ENCODE peak calls at places on chromosomes 7 and 10, in eight cellular contexts. Q is esophagus squamous epithelium; D is aorta; Z is suprapubic skin; H is upper lobe of left lung; P is small intestine; I is H9; L is CD8-positive, alpha-beta T cell. Y is an unnamed sample. For H3K9me3, the result is how much of the 10 kb centered on the place peaks cover.

GRCh38 chr10:22341190-22341935 is 3.9 kb upstream of the SPAG6 start:
- DNase-seq in Q (no peak), D (no peak), Z (peak), H (no peak), P (no peak), I (peak), L (no peak), Y (no peak)

GRCh38 chr10:122253605-122254004 is 17.5 kb upstream of the BTBD16 start:
- DNase-seq in Q (no peak), D (no peak), Z (no peak), H (no peak), P (no peak), I (no peak), L (no peak), Y (no peak)

GRCh38 chr7:81002471-81002870 is 83.6 kb upstream of the SEMA3C start:
- DNase-seq in Q (no peak), D (no peak), Z (no peak), H (no peak), P (no peak), I (no peak), L (no peak), Y (no peak)

GRCh38 chr10:112335866-112336265 is 38.0 kb upstream of the ACSL5 start:
- DNase-seq in Q (no peak), D (no peak), Z (no peak), H (no peak), P (peak), I (no peak), L (no peak), Y (no peak)

GRCh38 chr7:148714498-148714897 is 15.8 kb downstream of the CUL1 start:
- DNase-seq in Q (no peak), D (no peak), Z (no peak), H (no peak), P (no peak), I (no peak), L (no peak), Y (no peak)

GRCh38 chr10:58436071-58436470 is 50.9 kb downstream of the TFAM start:
- DNase-seq in Q (no peak), D (no peak), Z (no peak), H (no peak), P (peak), I (no peak), L (no peak), Y (no peak)

GRCh38 chr7:1287629-1288225 is 55.1 kb downstream of the UNCX start:
- DNase-seq in Q (no peak), D (peak), Z (no peak), H (peak), P (no peak), I (no peak), L (no peak), Y (no peak)

GRCh38 chr10:13719411-13719810 is 132.6 kb downstream of the PRPF18 start:
- DNase-seq in Q (no peak), D (no peak), Z (no peak), H (no peak), P (no peak), I (no peak), L (no peak), Y (no peak)

GRCh38 chr10:13877154-13877909 is 290.6 kb downstream of the PRPF18 start:
- DNase-seq in Q (no peak), D (peak), Z (peak), H (no peak), P (no peak), I (no peak), L (no peak), Y (no peak)

GRCh38 chr10:71920540-71921318 is 43.5 kb upstream of the CHST3 start:
- DNase-seq in Q (no peak), D (no peak), Z (no peak), H (no peak), P (peak), I (no peak), L (no peak), Y (no peak)

GRCh38 chr7:27295236-27295635 is 52.6 kb downstream of the EVX1 start:
- DNase-seq in Q (no peak), D (no peak), Z (no peak), H (no peak), P (no peak), I (no peak), L (no peak), Y (no peak)

GRCh38 chr7:82675396-82675795 is 231.8 kb upstream of the CACNA2D1 start:
- DNase-seq in Q (no peak), D (no peak), Z (no peak), H (no peak), P (no peak), I (no peak), L (no peak), Y (no peak)

GRCh38 chr10:87092861-87093460 is 1.7 kb downstream of the GLUD1 start:
- DNase-seq in Q (no peak), D (no peak), Z (no peak), H (no peak), P (peak), I (peak), L (no peak), Y (peak)
- H3K9me3 ChIP-seq in Q (under half), D (under half), Z (under half), H (under half), P (under half), I (under half), L (under half), Y (under half)

GRCh38 chr10:976316-976715 is 11.9 kb upstream of the GTPBP4 start:
- DNase-seq in Q (no peak), D (no peak), Z (no peak), H (no peak), P (no peak), I (no peak), L (no peak), Y (no peak)

GRCh38 chr10:980468-980867 is 7.8 kb upstream of the GTPBP4 start:
- DNase-seq in Q (no peak), D (no peak), Z (no peak), H (no peak), P (no peak), I (no peak), L (no peak), Y (no peak)

GRCh38 chr10:983401-983800 is 4.8 kb upstream of the GTPBP4 start:
- DNase-seq in Q (no peak), D (no peak), Z (no peak), H (no peak), P (no peak), I (no peak), L (no peak), Y (no peak)

GRCh38 chr10:974785-975074 is 13.5 kb upstream of the GTPBP4 start:
- DNase-seq in Q (no peak), D (no peak), Z (no peak), H (no peak), P (no peak), I (no peak), L (no peak), Y (no peak)

GRCh38 chr10:978826-979421 is 9.3 kb upstream of the GTPBP4 start:
- DNase-seq in Q (no peak), D (no peak), Z (no peak), H (no peak), P (no peak), I (no peak), L (no peak), Y (no peak)
- H3K9me3 ChIP-seq in Q (under half), D (under half), Z (under half), H (under half), P (under half), I (under half), L (under half), Y (under half)

GRCh38 chr7:57370739-57371098 is 79.3 kb upstream of the ZNF716 start:
- DNase-seq in Q (no peak), D (peak), Z (no peak), H (no peak), P (no peak), I (no peak), L (no peak), Y (no peak)
- H3K9me3 ChIP-seq in Q (half or more), D (under half), Z (under half), H (under half), P (under half), I (half or more), L (under half), Y (under half)

GRCh38 chr7:158082761-158083160 is 504.9 kb downstream of the PTPRN2 start:
- DNase-seq in Q (no peak), D (no peak), Z (peak), H (no peak), P (no peak), I (no peak), L (no peak), Y (no peak)
- H3K9me3 ChIP-seq in Q (under half), D (under half), Z (under half), H (under half), P (under half), I (under half), L (under half), Y (under half)

GRCh38 chr10:27944005-27944404 is 54.9 kb downstream of the ODAD2 start:
- DNase-seq in Q (no peak), D (peak), Z (no peak), H (no peak), P (no peak), I (no peak), L (no peak), Y (no peak)

GRCh38 chr10:27947513-27947912 is 51.4 kb downstream of the ODAD2 start:
- DNase-seq in Q (no peak), D (no peak), Z (no peak), H (no peak), P (no peak), I (no peak), L (no peak), Y (no peak)

GRCh38 chr10:27950165-27950564 is 48.7 kb downstream of the ODAD2 start:
- DNase-seq in Q (no peak), D (no peak), Z (no peak), H (no peak), P (no peak), I (no peak), L (no peak), Y (no peak)

DNA sequence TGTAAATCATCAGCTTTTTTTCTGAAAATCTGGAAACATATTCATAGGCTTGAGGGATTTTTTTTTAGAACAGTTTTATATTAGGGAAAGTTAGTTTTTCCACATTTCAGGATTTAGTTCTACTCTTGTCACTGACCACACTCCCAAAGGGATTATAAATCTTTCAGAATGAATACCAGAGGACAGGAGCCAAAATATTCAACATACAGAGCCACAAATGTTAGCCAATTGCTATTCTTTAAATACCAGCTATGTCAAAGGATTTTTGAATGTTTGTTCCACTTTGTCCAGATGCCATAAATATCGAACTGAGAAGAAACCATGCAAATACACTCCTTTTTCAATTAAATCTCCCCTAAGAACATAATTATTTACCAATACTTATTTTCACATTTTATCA is 50.7 kb downstream of the ODAD2 start:
- DNase-seq in Q (no peak), D (no peak), Z (no peak), H (no peak), P (no peak), I (no peak), L (no peak), Y (no peak)
- H3K9me3 ChIP-seq in Q (under half), D (under half), Z (under half), H (under half), P (under half), I (under half), L (under half), Y (under half)

GRCh38 chr7:157938211-157938610 is 601.4 kb downstream of the DNAJB6 start:
- DNase-seq in Q (no peak), D (peak), Z (no peak), H (no peak), P (no peak), I (no peak), L (no peak), Y (no peak)
- H3K9me3 ChIP-seq in Q (under half), D (under half), Z (under half), H (under half), P (under half), I (under half), L (under half), Y (under half)

GRCh38 chr7:134318443-134318842 is 1.7 kb upstream of the SLC35B4 start:
- DNase-seq in Q (no peak), D (no peak), Z (no peak), H (no peak), P (no peak), I (no peak), L (no peak), Y (no peak)

GRCh38 chr7:134316539-134317344 is at the start of gene SLC35B4:
- DNase-seq in Q (peak), D (peak), Z (peak), H (peak), P (peak), I (peak), L (peak), Y (peak)

GRCh38 chr7:134313543-134313942 is 3.2 kb downstream of the SLC35B4 start:
- DNase-seq in Q (no peak), D (no peak), Z (no peak), H (no peak), P (peak), I (no peak), L (no peak), Y (no peak)

GRCh38 chr7:134317434-134317833 is 704 bp upstream of the SLC35B4 start:
- DNase-seq in Q (no peak), D (no peak), Z (no peak), H (no peak), P (no peak), I (no peak), L (no peak), Y (no peak)

DNA sequence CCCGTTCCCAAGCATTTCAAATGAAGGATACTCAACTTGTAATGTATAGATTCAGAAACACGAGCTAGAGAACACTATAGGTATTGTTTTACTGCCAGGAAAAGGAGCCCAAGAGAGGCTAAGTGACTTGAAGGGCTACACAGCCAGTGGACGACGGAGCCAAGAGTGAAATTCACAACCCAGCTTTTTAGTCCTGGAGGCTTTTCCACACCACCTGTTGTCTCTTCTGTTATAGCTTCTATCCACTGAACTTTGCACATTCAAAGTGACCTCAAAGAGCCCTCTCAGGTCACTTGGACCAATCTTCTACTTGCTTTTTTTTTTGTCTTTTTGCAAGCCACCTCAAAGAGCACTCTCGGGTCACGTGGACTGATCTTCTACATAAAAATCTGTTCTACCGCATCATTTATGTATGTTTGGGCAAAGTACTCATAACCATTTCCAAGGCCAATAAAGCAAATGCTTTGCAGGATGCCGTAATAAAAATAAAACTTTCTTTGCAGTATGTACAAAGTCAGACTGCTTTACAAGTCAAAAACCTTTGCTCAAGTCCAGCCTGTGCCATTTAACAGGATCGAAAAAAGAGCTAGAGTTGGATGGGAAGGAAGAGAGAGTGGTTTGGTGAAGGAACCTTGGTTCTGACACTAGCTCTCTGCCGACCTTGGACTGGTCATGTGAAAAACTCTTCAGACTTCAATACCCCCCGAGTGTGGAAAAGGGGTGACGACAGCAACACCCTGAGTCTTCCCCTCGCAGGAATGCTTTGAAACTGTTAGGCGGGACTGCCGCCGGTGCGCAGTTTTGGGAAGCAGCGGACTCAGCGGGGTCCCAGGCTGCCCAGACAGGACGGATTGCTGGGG is 821 bp downstream of the SLC35B4 start:
- DNase-seq in Q (no peak), D (no peak), Z (no peak), H (no peak), P (peak), I (no peak), L (peak), Y (no peak)
- H3K9me3 ChIP-seq in Q (under half), D (under half), Z (under half), H (under half), P (under half), I (under half), L (under half), Y (under half)

GRCh38 chr10:131702521-131703356 is 198.1 kb upstream of the PPP2R2D start:
- DNase-seq in Q (no peak), D (peak), Z (no peak), H (no peak), P (no peak), I (peak), L (no peak), Y (no peak)
- H3K9me3 ChIP-seq in Q (under half), D (under half), Z (under half), H (under half), P (under half), I (under half), L (under half), Y (under half)

DNA sequence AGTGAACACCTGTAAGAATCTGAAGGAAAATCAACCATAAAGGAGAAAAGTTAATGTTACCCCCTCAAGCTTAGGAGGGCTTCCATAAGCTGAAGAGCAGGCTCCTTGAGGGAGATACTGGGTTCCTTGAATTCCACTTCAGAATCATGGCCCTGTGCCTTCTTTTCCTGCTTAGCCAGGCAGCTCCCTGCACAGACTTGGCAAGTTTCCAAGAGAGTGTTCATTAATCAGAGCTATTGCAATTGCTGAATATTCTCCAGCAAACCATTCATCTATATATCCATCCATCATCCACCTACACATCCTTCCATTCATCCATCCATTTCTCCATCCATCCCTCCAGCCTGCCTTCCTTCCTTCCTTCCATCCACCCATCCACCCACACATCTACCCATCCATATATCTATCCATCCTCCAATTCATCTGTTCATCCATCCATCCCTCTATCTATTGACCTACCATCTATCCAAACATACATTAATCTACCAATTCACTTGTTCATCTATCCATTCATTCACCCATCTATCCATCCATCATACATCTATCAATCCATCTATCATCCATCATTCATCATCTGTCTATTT is 574.4 kb downstream of the PTPRN2 start:
- DNase-seq in Q (no peak), D (no peak), Z (no peak), H (no peak), P (peak), I (no peak), L (no peak), Y (no peak)
- H3K9me3 ChIP-seq in Q (under half), D (under half), Z (under half), H (under half), P (under half), I (under half), L (under half), Y (under half)

Y was measured in T-helper 17 cell.